ENCODE peak calls at places on chromosomes 3 and 15, in seven cellular contexts. One of them, this sample, is unnamed.

GRCh38 chr15:98071786-98072185 is 111.3 kb downstream of the ARRDC4 start:
- DNase-seq in NCI-H146: no peak
- DNase-seq in fibroblast of lung: no peak
- DNase-seq in fibroblast of the conjunctiva: no peak
- DNase-seq in NCI-H187 treated with DMSO at 0.1 percent for 48 hours: no peak
- DNase-seq in DMS79: no peak
- DNase-seq in mesenchymal stem cell: no peak
- DNase-seq in this sample: no peak

GRCh38 chr3:139552632-139553335 is 13.2 kb upstream of the RBP1 start:
- DNase-seq in DMS79: no peak
- DNase-seq in fibroblast of lung: no peak
- DNase-seq in mesenchymal stem cell: no peak
- DNase-seq in fibroblast of the conjunctiva: no peak
- DNase-seq in NCI-H187 treated with DMSO at 0.1 percent for 48 hours: no peak
- DNase-seq in NCI-H146: peak; percentile 32
- DNase-seq in this sample: no peak

GRCh38 chr3:33645060-33645841 is 72.8 kb downstream of the CLASP2 start:
- DNase-seq in DMS79: peak; percentile 8
- DNase-seq in fibroblast of the conjunctiva: peak; percentile 17
- DNase-seq in mesenchymal stem cell: peak; percentile 45
- DNase-seq in NCI-H146: peak; percentile 56
- DNase-seq in fibroblast of lung: peak; percentile 40
- DNase-seq in NCI-H187 treated with DMSO at 0.1 percent for 48 hours: no peak
- DNase-seq in this sample: no peak

GRCh38 chr3:16419640-16420039 is 93.9 kb downstream of the RFTN1 start:
- DNase-seq in NCI-H146: no peak
- DNase-seq in fibroblast of the conjunctiva: no peak
- DNase-seq in DMS79: no peak
- DNase-seq in mesenchymal stem cell: peak; percentile 85
- DNase-seq in NCI-H187 treated with DMSO at 0.1 percent for 48 hours: no peak
- DNase-seq in fibroblast of lung: no peak
- DNase-seq in this sample: no peak

GRCh38 chr15:50576156-50576555 is 29.7 kb upstream of the USP50 start:
- DNase-seq in mesenchymal stem cell: no peak
- DNase-seq in fibroblast of lung: no peak
- DNase-seq in NCI-H187 treated with DMSO at 0.1 percent for 48 hours: no peak
- DNase-seq in fibroblast of the conjunctiva: no peak
- DNase-seq in DMS79: no peak
- DNase-seq in NCI-H146: no peak
- DNase-seq in this sample: no peak

GRCh38 chr15:73244333-73244732 is 124.4 kb downstream of the HCN4 start:
- DNase-seq in fibroblast of the conjunctiva: no peak
- DNase-seq in NCI-H146: no peak
- DNase-seq in NCI-H187 treated with DMSO at 0.1 percent for 48 hours: no peak
- DNase-seq in fibroblast of lung: no peak
- DNase-seq in mesenchymal stem cell: no peak
- DNase-seq in DMS79: no peak
- DNase-seq in this sample: no peak

GRCh38 chr15:52379395-52380111 is 83.9 kb upstream of the MYO5C start:
- DNase-seq in DMS79: no peak
- DNase-seq in fibroblast of lung: no peak
- DNase-seq in NCI-H146: no peak
- DNase-seq in NCI-H187 treated with DMSO at 0.1 percent for 48 hours: no peak
- DNase-seq in fibroblast of the conjunctiva: no peak
- DNase-seq in mesenchymal stem cell: no peak
- DNase-seq in this sample: no peak

GRCh38 chr15:70853855-70854668 is at the start of gene LARP6:
- DNase-seq in fibroblast of lung: peak; percentile 37
- DNase-seq in mesenchymal stem cell: peak; percentile 62
- DNase-seq in NCI-H187 treated with DMSO at 0.1 percent for 48 hours: no peak
- DNase-seq in NCI-H146: peak; percentile 58
- DNase-seq in DMS79: no peak
- DNase-seq in fibroblast of the conjunctiva: no peak
- DNase-seq in this sample: no peak

GRCh38 chr3:197490098-197490497 is 65.7 kb downstream of the BDH1 start:
- DNase-seq in DMS79: no peak
- DNase-seq in mesenchymal stem cell: peak; percentile 36
- DNase-seq in NCI-H187 treated with DMSO at 0.1 percent for 48 hours: no peak
- DNase-seq in NCI-H146: no peak
- DNase-seq in fibroblast of lung: peak; percentile 11
- DNase-seq in fibroblast of the conjunctiva: no peak
- DNase-seq in this sample: no peak

GRCh38 chr15:72758195-72758594 is 25.4 kb downstream of the ADPGK start:
- DNase-seq in NCI-H146: no peak
- DNase-seq in NCI-H187 treated with DMSO at 0.1 percent for 48 hours: no peak
- DNase-seq in mesenchymal stem cell: peak; percentile 97
- DNase-seq in DMS79: no peak
- DNase-seq in fibroblast of lung: peak; percentile 69
- DNase-seq in fibroblast of the conjunctiva: peak; percentile 13
- DNase-seq in this sample: no peak

GRCh38 chr15:79440355-79440908 is 8.3 kb downstream of the MINAR1 start:
- DNase-seq in NCI-H146: no peak
- DNase-seq in DMS79: no peak
- DNase-seq in mesenchymal stem cell: no peak
- DNase-seq in NCI-H187 treated with DMSO at 0.1 percent for 48 hours: no peak
- DNase-seq in fibroblast of the conjunctiva: no peak
- DNase-seq in fibroblast of lung: no peak
- DNase-seq in this sample: no peak

GRCh38 chr3:61617041-61617440 is 55.7 kb downstream of the PTPRG start:
- DNase-seq in NCI-H187 treated with DMSO at 0.1 percent for 48 hours: no peak
- DNase-seq in fibroblast of lung: no peak
- DNase-seq in fibroblast of the conjunctiva: no peak
- DNase-seq in NCI-H146: no peak
- DNase-seq in mesenchymal stem cell: no peak
- DNase-seq in DMS79: no peak
- DNase-seq in this sample: no peak

GRCh38 chr15:42046597-42046996 is 25.8 kb upstream of the PLA2G4E start:
- DNase-seq in fibroblast of lung: no peak
- DNase-seq in mesenchymal stem cell: no peak
- DNase-seq in DMS79: peak; percentile 14
- DNase-seq in NCI-H146: no peak
- DNase-seq in fibroblast of the conjunctiva: no peak
- DNase-seq in NCI-H187 treated with DMSO at 0.1 percent for 48 hours: no peak
- DNase-seq in this sample: no peak

GRCh38 chr3:10136426-10137005 is 5.1 kb upstream of the VHL start:
- DNase-seq in fibroblast of the conjunctiva: no peak
- DNase-seq in DMS79: no peak
- DNase-seq in fibroblast of lung: no peak
- DNase-seq in NCI-H187 treated with DMSO at 0.1 percent for 48 hours: no peak
- DNase-seq in NCI-H146: no peak
- DNase-seq in mesenchymal stem cell: no peak
- DNase-seq in this sample: no peak

GRCh38 chr3:131142580-131142979 is 115.9 kb downstream of the NEK11 start:
- DNase-seq in mesenchymal stem cell: peak; percentile 1
- DNase-seq in fibroblast of lung: peak; percentile 4
- DNase-seq in DMS79: peak; percentile 39
- DNase-seq in fibroblast of the conjunctiva: no peak
- DNase-seq in NCI-H146: no peak
- DNase-seq in NCI-H187 treated with DMSO at 0.1 percent for 48 hours: no peak
- DNase-seq in this sample: no peak

GRCh38 chr3:35965908-35966307 is 326.6 kb downstream of the ARPP21 start:
- DNase-seq in DMS79: no peak
- DNase-seq in mesenchymal stem cell: peak; percentile 30
- DNase-seq in NCI-H187 treated with DMSO at 0.1 percent for 48 hours: no peak
- DNase-seq in fibroblast of the conjunctiva: peak; percentile 42
- DNase-seq in NCI-H146: no peak
- DNase-seq in fibroblast of lung: peak; percentile 68
- DNase-seq in this sample: no peak

GRCh38 chr15:28964098-28964497 is 78.3 kb downstream of the APBA2 start:
- DNase-seq in fibroblast of the conjunctiva: no peak
- DNase-seq in mesenchymal stem cell: no peak
- DNase-seq in fibroblast of lung: no peak
- DNase-seq in NCI-H187 treated with DMSO at 0.1 percent for 48 hours: no peak
- DNase-seq in NCI-H146: no peak
- DNase-seq in DMS79: no peak
- DNase-seq in this sample: no peak

GRCh38 chr3:178406206-178406605 is 130.0 kb upstream of the KCNMB2 start:
- DNase-seq in mesenchymal stem cell: no peak
- DNase-seq in NCI-H187 treated with DMSO at 0.1 percent for 48 hours: no peak
- DNase-seq in fibroblast of the conjunctiva: no peak
- DNase-seq in DMS79: no peak
- DNase-seq in NCI-H146: no peak
- DNase-seq in fibroblast of lung: no peak
- DNase-seq in this sample: no peak

This sample was measured in NCI-H1092.